ENCODE peak calls at places on chromosome 22, in four cellular contexts. One of them, this sample, is unnamed.
A peak's percentile ranks its signal among the peaks of the same experiment; 100 is the strongest.

GRCh38 chr22:42743501-42743991 is 22.9 kb upstream of the A4GALT start:
- DNase-seq in GM12878: no peak
- DNase-seq in A549: no peak
- DNase-seq in prostate gland: peak; percentile 43
- DNase-seq in this sample: no peak

GRCh38 chr22:23305922-23306374 is 125.6 kb downstream of the BCR start:
- DNase-seq in GM12878: no peak
- DNase-seq in prostate gland: peak; percentile 33
- DNase-seq in A549: no peak
- DNase-seq in this sample: peak; percentile 72

GRCh38 chr22:47276219-47276843 is 513.9 kb downstream of the TBC1D22A start:
- DNase-seq in A549: no peak
- DNase-seq in GM12878: no peak
- DNase-seq in prostate gland: no peak
- DNase-seq in this sample: no peak

GRCh38 chr22:28978863-28979799 is 82.5 kb downstream of the C22orf31 start:
- DNase-seq in prostate gland: no peak
- DNase-seq in A549: no peak
- DNase-seq in GM12878: no peak
- DNase-seq in this sample: no peak

GRCh38 chr22:31394326-31394725 is 5.1 kb upstream of the DRG1 start:
- DNase-seq in GM12878: no peak
- DNase-seq in prostate gland: no peak
- DNase-seq in A549: no peak
- DNase-seq in this sample: no peak

GRCh38 chr22:29112102-29112501 is 39.3 kb downstream of the KREMEN1 start:
- DNase-seq in GM12878: no peak
- DNase-seq in A549: no peak
- DNase-seq in prostate gland: no peak
- DNase-seq in this sample: no peak

GRCh38 chr22:27801616-27802388 is at the start of gene MN1:
- DNase-seq in prostate gland: no peak
- DNase-seq in GM12878: no peak
- DNase-seq in A549: peak; percentile 65
- DNase-seq in this sample: peak; percentile 48

GRCh38 chr22:38657248-38657909 is 941 bp downstream of the CBY1 start:
- DNase-seq in GM12878: no peak
- DNase-seq in prostate gland: no peak
- DNase-seq in A549: peak; percentile 3
- DNase-seq in this sample: no peak

GRCh38 chr22:43901976-43902643 is 10.3 kb upstream of the PNPLA5 start:
- DNase-seq in GM12878: no peak
- DNase-seq in prostate gland: no peak
- DNase-seq in A549: peak; percentile 33
- DNase-seq in this sample: no peak

GRCh38 chr22:49046546-49047305 is 780.9 kb downstream of the BRD1 start:
- DNase-seq in prostate gland: no peak
- DNase-seq in GM12878: no peak
- DNase-seq in A549: peak; percentile 50
- DNase-seq in this sample: no peak

GRCh38 chr22:38697055-38697980 is 3.4 kb downstream of the JOSD1 start:
- DNase-seq in prostate gland: peak; percentile 52
- DNase-seq in GM12878: no peak
- DNase-seq in A549: no peak
- DNase-seq in this sample: peak; percentile 70

GRCh38 chr22:40070701-40071100 is 75.9 kb downstream of the FAM83F start:
- DNase-seq in prostate gland: no peak
- DNase-seq in A549: no peak
- DNase-seq in GM12878: no peak
- DNase-seq in this sample: no peak

GRCh38 chr22:17334054-17334453 is 35.2 kb upstream of the CECR2 start:
- DNase-seq in A549: no peak
- DNase-seq in prostate gland: no peak
- DNase-seq in GM12878: no peak
- DNase-seq in this sample: no peak

GRCh38 chr22:43151251-43152000 is at the start of gene TSPO:
- DNase-seq in A549: peak; percentile 46
- DNase-seq in prostate gland: peak; percentile 78
- DNase-seq in GM12878: no peak
- DNase-seq in this sample: peak; percentile 86

GRCh38 chr22:49930596-49931412 is 12.4 kb downstream of the CRELD2 start:
- DNase-seq in prostate gland: peak; percentile 93
- DNase-seq in GM12878: peak; percentile 78
- DNase-seq in A549: no peak
- DNase-seq in this sample: peak; percentile 87

GRCh38 chr22:50136431-50137047 is 34.0 kb upstream of the PANX2 start:
- DNase-seq in A549: no peak
- DNase-seq in prostate gland: peak; percentile 57
- DNase-seq in GM12878: no peak
- DNase-seq in this sample: no peak

GRCh38 chr22:23070418-23071162 is at the start of gene GNAZ:
- DNase-seq in prostate gland: no peak
- DNase-seq in GM12878: no peak
- DNase-seq in A549: no peak
- DNase-seq in this sample: no peak

GRCh38 chr22:37242395-37242918 is 1.6 kb downstream of the RAC2 start:
- DNase-seq in A549: no peak
- DNase-seq in prostate gland: no peak
- DNase-seq in GM12878: peak; percentile 92
- DNase-seq in this sample: peak; percentile 74

GRCh38 chr22:49506010-49506400 is 321.7 kb downstream of the BRD1 start:
- DNase-seq in A549: no peak
- DNase-seq in GM12878: no peak
- DNase-seq in prostate gland: no peak
- DNase-seq in this sample: peak; percentile 5

GRCh38 chr22:26783886-26784285 is 126.5 kb downstream of the MIAT start:
- DNase-seq in A549: no peak
- DNase-seq in GM12878: no peak
- DNase-seq in prostate gland: no peak
- DNase-seq in this sample: no peak

GRCh38 chr22:50674606-50675552 is 2.3 kb downstream of the SHANK3 start:
- DNase-seq in prostate gland: peak; percentile 65
- DNase-seq in GM12878: no peak
- DNase-seq in A549: no peak
- DNase-seq in this sample: peak; percentile 71

GRCh38 chr22:17705565-17706450 is 67.3 kb downstream of the BCL2L13 start:
- DNase-seq in prostate gland: no peak
- DNase-seq in A549: no peak
- DNase-seq in GM12878: no peak
- DNase-seq in this sample: no peak

GRCh38 chr22:44192811-44193536 is 12.2 kb downstream of the PARVG start:
- DNase-seq in GM12878: no peak
- DNase-seq in A549: no peak
- DNase-seq in prostate gland: no peak
- DNase-seq in this sample: no peak

GRCh38 chr22:50579752-50580151 is 1.5 kb upstream of the CPT1B start:
- DNase-seq in GM12878: no peak
- DNase-seq in prostate gland: no peak
- DNase-seq in A549: no peak
- DNase-seq in this sample: no peak

GRCh38 chr22:17172172-17172833 is 13.2 kb upstream of the HDHD5 start:
- DNase-seq in GM12878: no peak
- DNase-seq in A549: no peak
- DNase-seq in prostate gland: peak; percentile 55
- DNase-seq in this sample: no peak

GRCh38 chr22:38040953-38041759 is 16.0 kb upstream of the PICK1 start:
- DNase-seq in A549: no peak
- DNase-seq in GM12878: no peak
- DNase-seq in prostate gland: no peak
- DNase-seq in this sample: no peak

GRCh38 chr22:39368402-39368801 is 18.6 kb downstream of the SYNGR1 start:
- DNase-seq in GM12878: no peak
- DNase-seq in A549: no peak
- DNase-seq in prostate gland: no peak
- DNase-seq in this sample: no peak

GRCh38 chr22:36432592-36433317 is 45.0 kb upstream of the MYH9 start:
- DNase-seq in GM12878: no peak
- DNase-seq in prostate gland: no peak
- DNase-seq in A549: no peak
- DNase-seq in this sample: no peak

GRCh38 chr22:46084943-46085830 is 65.1 kb upstream of the PPARA start:
- DNase-seq in prostate gland: peak; percentile 91
- DNase-seq in GM12878: no peak
- DNase-seq in A549: no peak
- DNase-seq in this sample: peak; percentile 93
- H3K4me3 ChIP-seq in prostate gland: peak overlapping the region; percentile 7
- H3K4me3 ChIP-seq in GM12878: no peak overlapping the region
- H3K4me3 ChIP-seq in A549: peak overlapping the region; percentile 52
- H3K4me3 ChIP-seq in this sample: peak overlapping the region; percentile 21

DNA sequence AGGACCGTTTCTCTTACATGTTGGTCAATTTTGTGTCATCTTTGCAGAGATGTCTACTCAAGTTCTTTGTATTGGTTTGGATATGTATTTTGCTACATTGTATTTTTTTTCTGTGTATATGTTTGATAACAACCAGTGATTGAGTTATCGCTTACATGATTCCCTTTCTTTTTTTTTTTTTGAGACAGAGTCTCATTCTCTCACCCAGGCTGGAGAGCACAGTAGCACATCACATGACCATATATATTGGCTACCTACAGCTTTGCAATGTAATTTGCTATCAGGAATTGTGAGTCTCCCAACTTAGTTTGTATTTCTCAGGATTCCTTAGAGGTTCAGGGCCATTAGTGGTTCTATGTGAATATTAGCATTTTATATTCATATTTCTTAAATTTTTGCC is 59.5 kb downstream of the LRRC74B start:
- DNase-seq in prostate gland: no peak
- DNase-seq in A549: no peak
- DNase-seq in GM12878: no peak
- DNase-seq in this sample: no peak
- TF ChIP-seq POLR2A in prostate gland: no peak
- TF ChIP-seq POLR2A in A549: no peak
- TF ChIP-seq POLR2A in GM12878: no peak
- TF ChIP-seq POLR2A in this sample: no peak

GRCh38 chr22:30291334-30291892 is 2.1 kb upstream of the CASTOR1 start:
- DNase-seq in A549: no peak
- DNase-seq in GM12878: no peak
- DNase-seq in prostate gland: no peak
- DNase-seq in this sample: no peak
- H3K4me3 ChIP-seq in A549: no peak overlapping the region
- H3K4me3 ChIP-seq in GM12878: no peak overlapping the region
- H3K4me3 ChIP-seq in prostate gland: no peak overlapping the region
- H3K4me3 ChIP-seq in this sample: no peak overlapping the region

GRCh38 chr22:20773793-20774212 is at the start of gene SERPIND1:
- DNase-seq in GM12878: no peak
- DNase-seq in prostate gland: no peak
- DNase-seq in A549: no peak
- DNase-seq in this sample: no peak
- TF ChIP-seq POLR2A in GM12878: no peak
- TF ChIP-seq POLR2A in prostate gland: no peak
- TF ChIP-seq POLR2A in A549: no peak
- TF ChIP-seq POLR2A in this sample: no peak

GRCh38 chr22:22045576-22046335 is 63.2 kb upstream of the TOP3B start:
- DNase-seq in GM12878: no peak
- DNase-seq in prostate gland: no peak
- DNase-seq in A549: no peak
- DNase-seq in this sample: no peak

GRCh38 chr22:22047776-22048175 is 65.2 kb upstream of the TOP3B start:
- DNase-seq in A549: no peak
- DNase-seq in GM12878: no peak
- DNase-seq in prostate gland: no peak
- DNase-seq in this sample: no peak

GRCh38 chr22:22048318-22048942 is 65.8 kb upstream of the TOP3B start:
- DNase-seq in prostate gland: no peak
- DNase-seq in GM12878: no peak
- DNase-seq in A549: no peak
- DNase-seq in this sample: no peak

GRCh38 chr22:22047266-22047665 is 64.7 kb upstream of the TOP3B start:
- DNase-seq in GM12878: no peak
- DNase-seq in A549: no peak
- DNase-seq in prostate gland: no peak
- DNase-seq in this sample: no peak

GRCh38 chr22:22046370-22046769 is 63.8 kb upstream of the TOP3B start:
- DNase-seq in GM12878: no peak
- DNase-seq in prostate gland: no peak
- DNase-seq in A549: no peak
- DNase-seq in this sample: no peak
- H3K4me3 ChIP-seq in GM12878: no peak overlapping the region
- H3K4me3 ChIP-seq in prostate gland: no peak overlapping the region
- H3K4me3 ChIP-seq in A549: no peak overlapping the region
- H3K4me3 ChIP-seq in this sample: no peak overlapping the region

This sample was measured in stomach.